ENCODE peak calls at places on chromosomes 4 and X, in nine cellular contexts. Q is body of pancreas, I is substantia nigra, V is HFF-Myc, A is MM.1S, U is AG09319, F is fibroblast of the conjunctiva, C is AG10803, D is left lung. T is an unnamed sample.
A peak's percentile ranks its signal among the peaks of the same experiment; 100 is the strongest.

GRCh38 chr4:75698162-75698962 is 25.2 kb upstream of the G3BP2 start:
- DNase-seq in Q (no peak), I (no peak), V (no peak), A (no peak), U (no peak), F (no peak), C (no peak), D (no peak), T (no peak)

GRCh38 chr4:2048831-2049230 is 10.3 kb upstream of the NAT8L start:
- DNase-seq in Q (no peak), I (no peak), V (no peak), A (no peak), U (no peak), F (no peak), C (no peak), D (no peak), T (no peak)

GRCh38 chr4:94352996-94353395 is 10.4 kb upstream of the HPGDS start:
- DNase-seq in Q (no peak), I (no peak), V (no peak), A (no peak), U (no peak), F (no peak), C (no peak), D (no peak), T (no peak)

GRCh38 chr4:83110222-83110945 is 4.1 kb downstream of the PLAC8 start:
- DNase-seq in Q (peak; percentile 95), I (peak; percentile 75), V (peak; percentile 79), A (peak; percentile 93), U (peak; percentile 54), F (peak; percentile 43), C (peak; percentile 81), D (peak; percentile 89), T (peak; percentile 71)

GRCh38 chr4:1204828-1205591 is 32.6 kb upstream of the SPON2 start:
- DNase-seq in Q (peak; percentile 9), I (no peak), V (no peak), A (no peak), U (no peak), F (no peak), C (no peak), D (peak; percentile 33), T (peak; percentile 20)

GRCh38 chrX:153765138-153766079 is 1.4 kb downstream of the PLXNB3 start:
- DNase-seq in Q (peak; percentile 37), I (peak; percentile 88), V (no peak), A (no peak), U (no peak), F (no peak), C (no peak), D (no peak), T (peak; percentile 90)

GRCh38 chr4:155799794-155800123 is 40.9 kb downstream of the GUCY1B1 start:
- DNase-seq in Q (no peak), I (no peak), V (no peak), A (no peak), U (no peak), F (no peak), C (no peak), D (no peak), T (no peak)

GRCh38 chr4:160224049-160224448 is 1121.2 kb downstream of the RAPGEF2 start:
- DNase-seq in Q (no peak), I (no peak), V (no peak), A (no peak), U (no peak), F (no peak), C (no peak), D (no peak), T (no peak)

GRCh38 chr4:152029631-152030030 is 268.8 kb upstream of the GATB start:
- DNase-seq in Q (no peak), I (no peak), V (no peak), A (no peak), U (no peak), F (no peak), C (no peak), D (no peak), T (no peak)

GRCh38 chr4:51995647-51996046 is 24.5 kb downstream of the LRRC66 start:
- DNase-seq in Q (no peak), I (no peak), V (no peak), A (no peak), U (no peak), F (no peak), C (no peak), D (no peak), T (no peak)

GRCh38 chr4:125352521-125352920 is 37.8 kb downstream of the FAT4 start:
- DNase-seq in Q (no peak), I (no peak), V (no peak), A (no peak), U (no peak), F (no peak), C (no peak), D (no peak), T (peak; percentile 10)

GRCh38 chr4:152258804-152259708 is 276.8 kb downstream of the FBXW7 start:
- DNase-seq in Q (no peak), I (no peak), V (peak; percentile 86), A (no peak), U (peak; percentile 18), F (peak; percentile 12), C (peak; percentile 75), D (no peak), T (no peak)

GRCh38 chr4:66187175-66187720 is 517.0 kb upstream of the EPHA5 start:
- DNase-seq in Q (peak; percentile 8), I (no peak), V (no peak), A (no peak), U (no peak), F (no peak), C (no peak), D (no peak), T (no peak)

GRCh38 chrX:153781428-153782047 is 697 bp downstream of the SRPK3 start:
- DNase-seq in Q (no peak), I (peak; percentile 27), V (no peak), A (no peak), U (no peak), F (no peak), C (no peak), D (no peak), T (no peak)

GRCh38 chr4:4696521-4696920 is 154.7 kb upstream of the STX18 start:
- DNase-seq in Q (no peak), I (no peak), V (no peak), A (no peak), U (no peak), F (no peak), C (no peak), D (no peak), T (no peak)

GRCh38 chr4:61335364-61335763 is 135.2 kb downstream of the ADGRL3 start:
- DNase-seq in Q (no peak), I (no peak), V (no peak), A (no peak), U (no peak), F (no peak), C (no peak), D (no peak), T (no peak)

GRCh38 chr4:18934197-18934596 is 912.6 kb upstream of the LCORL start:
- DNase-seq in Q (no peak), I (no peak), V (no peak), A (peak; percentile 53), U (no peak), F (no peak), C (no peak), D (no peak), T (no peak)

GRCh38 chr4:4541040-4541631 is 712 bp downstream of the STX18 start:
- DNase-seq in Q (peak; percentile 14), I (no peak), V (no peak), A (peak; percentile 37), U (no peak), F (no peak), C (peak; percentile 65), D (peak; percentile 54), T (peak; percentile 41)

GRCh38 chrX:153739754-153740486 is 15.3 kb downstream of the ABCD1 start:
- DNase-seq in Q (no peak), I (no peak), V (no peak), A (no peak), U (no peak), F (no peak), C (no peak), D (no peak), T (no peak)

GRCh38 chr4:24472514-24473308 is 111.6 kb downstream of the DHX15 start:
- DNase-seq in Q (peak; percentile 85), I (peak; percentile 81), V (no peak), A (peak; percentile 90), U (peak; percentile 38), F (peak; percentile 50), C (peak; percentile 69), D (peak; percentile 78), T (peak; percentile 84)

GRCh38 chr4:48699470-48699869 is 80.6 kb downstream of the FRYL start:
- DNase-seq in Q (no peak), I (no peak), V (no peak), A (no peak), U (no peak), F (no peak), C (no peak), D (no peak), T (no peak)

GRCh38 chr4:184574861-184575260 is 74.4 kb downstream of the CASP3 start:
- DNase-seq in Q (no peak), I (no peak), V (no peak), A (no peak), U (no peak), F (no peak), C (no peak), D (no peak), T (no peak)

GRCh38 chrX:150502979-150503897 is 65.2 kb upstream of the MTM1 start:
- DNase-seq in Q (peak; percentile 57), I (no peak), V (no peak), A (no peak), U (no peak), F (no peak), C (no peak), D (no peak), T (no peak)

GRCh38 chr4:168853770-168854169 is 156.3 kb downstream of the CBR4 start:
- DNase-seq in Q (no peak), I (no peak), V (no peak), A (no peak), U (no peak), F (no peak), C (no peak), D (no peak), T (no peak)

GRCh38 chrX:13647709-13648212 is 5.2 kb upstream of the TCEANC start:
- DNase-seq in Q (peak; percentile 58), I (no peak), V (no peak), A (no peak), U (no peak), F (no peak), C (no peak), D (peak; percentile 56), T (no peak)

GRCh38 chrX:72203421-72203820 is 21.9 kb downstream of the PIN4 start:
- DNase-seq in Q (no peak), I (no peak), V (no peak), A (no peak), U (no peak), F (no peak), C (no peak), D (no peak), T (no peak)

GRCh38 chr4:108320066-108320465 is 151.3 kb upstream of the LEF1 start:
- DNase-seq in Q (no peak), I (no peak), V (no peak), A (no peak), U (no peak), F (no peak), C (no peak), D (no peak), T (no peak)

GRCh38 chrX:21757960-21758359 is at the start of gene SMPX:
- DNase-seq in Q (no peak), I (no peak), V (no peak), A (no peak), U (no peak), F (no peak), C (no peak), D (no peak), T (no peak)

GRCh38 chrX:9326369-9326768 is 138.5 kb upstream of the TBL1X start:
- DNase-seq in Q (no peak), I (no peak), V (no peak), A (no peak), U (no peak), F (no peak), C (no peak), D (no peak), T (no peak)

GRCh38 chr4:139184129-139184528 is 7.1 kb upstream of the ELF2 start:
- DNase-seq in Q (no peak), I (no peak), V (no peak), A (peak; percentile 68), U (no peak), F (peak; percentile 36), C (peak; percentile 55), D (no peak), T (no peak)

GRCh38 chr4:147078875-147079658 is 133.4 kb upstream of the TTC29 start:
- DNase-seq in Q (peak; percentile 34), I (peak; percentile 3), V (no peak), A (no peak), U (no peak), F (no peak), C (no peak), D (no peak), T (no peak)